ENCODE peak calls at places on chromosome 11, in five cellular contexts. W, O, D, Q and C are unnamed samples.

GRCh38 chr11:130728185-130729160 is 187.8 kb downstream of the SNX19 start:
- DNase-seq in D (no peak), O (no peak), W (no peak), Q (no peak), C (no peak)

GRCh38 chr11:88293931-88294330 is 43.6 kb downstream of the CTSC start:
- DNase-seq in D (no peak), W (peak), Q (no peak), O (no peak), C (no peak)

GRCh38 chr11:69257838-69258658 is 35.9 kb upstream of the MYEOV start:
- DNase-seq in Q (no peak), W (no peak), D (no peak), O (peak), C (no peak)

GRCh38 chr11:33344611-33345010 is 87.4 kb downstream of the HIPK3 start:
- DNase-seq in Q (no peak), D (no peak), O (no peak), W (no peak), C (no peak)

GRCh38 chr11:118924591-118925585 is 838 bp downstream of the BCL9L start:
- DNase-seq in D (peak), O (peak), W (no peak), Q (peak), C (peak)

GRCh38 chr11:35918716-35919115 is 25.1 kb upstream of the LDLRAD3 start:
- DNase-seq in W (no peak), D (no peak), Q (no peak), O (no peak), C (no peak)

GRCh38 chr11:70913715-70914231 is 338.6 kb downstream of the SHANK2 start:
- DNase-seq in W (no peak), Q (peak), O (no peak), D (no peak), C (no peak)

GRCh38 chr11:18615628-18616392 is 16.2 kb downstream of the MISFA start:
- DNase-seq in D (no peak), W (no peak), Q (no peak), O (peak), C (no peak)

GRCh38 chr11:59144096-59144495 is 1.4 kb downstream of the FAM111A start:
- DNase-seq in O (no peak), W (no peak), Q (no peak), D (no peak), C (no peak)

GRCh38 chr11:121323208-121323607 is 30.6 kb downstream of the SC5D start:
- DNase-seq in W (no peak), Q (no peak), O (no peak), D (no peak), C (no peak)
- TF ChIP-seq CTCF in W (no peak), Q (no peak), O (no peak), D (no peak), C (peak)

GRCh38 chr11:95937358-95937757 is 13.5 kb upstream of the MTMR2 start:
- DNase-seq in Q (no peak), W (no peak), D (no peak), O (no peak), C (no peak)
- TF ChIP-seq CTCF in Q (no peak), W (no peak), D (no peak), O (no peak), C (no peak)

DNA sequence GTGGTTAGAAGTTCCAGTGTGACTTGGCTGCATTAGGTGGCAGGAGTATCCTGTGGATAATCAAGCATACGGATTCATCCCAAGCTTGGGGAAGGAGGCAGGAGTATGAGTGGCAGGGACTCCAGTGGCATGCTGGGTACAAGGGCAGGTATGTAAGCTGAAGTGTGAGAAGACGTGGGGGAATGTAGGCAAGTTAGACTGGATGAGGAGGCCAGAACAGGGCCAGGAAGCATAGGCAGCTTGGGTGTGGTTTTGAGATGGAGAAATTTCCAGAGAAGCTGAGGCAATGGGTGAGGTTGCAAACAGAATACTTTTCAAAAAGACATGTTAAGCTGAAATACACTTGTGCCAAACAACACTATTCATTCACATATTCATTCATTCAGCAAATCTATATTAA is 43.1 kb upstream of the AMOTL1 start:
- DNase-seq in Q (no peak), D (no peak), W (no peak), O (no peak), C (no peak)
- TF ChIP-seq CTCF in Q (no peak), D (no peak), W (no peak), O (no peak), C (no peak)

GRCh38 chr11:17505146-17505545 is 28.5 kb upstream of the ABCC8 start:
- DNase-seq in D (no peak), W (no peak), O (no peak), Q (no peak), C (no peak)

GRCh38 chr11:17508816-17509215 is 32.2 kb upstream of the ABCC8 start:
- DNase-seq in D (no peak), Q (no peak), O (no peak), W (no peak), C (no peak)

GRCh38 chr11:17506314-17506713 is 29.7 kb upstream of the ABCC8 start:
- DNase-seq in O (no peak), Q (no peak), D (no peak), W (no peak), C (peak)

GRCh38 chr11:17508306-17508705 is 31.7 kb upstream of the ABCC8 start:
- DNase-seq in D (no peak), O (no peak), Q (no peak), W (no peak), C (no peak)

GRCh38 chr11:17506942-17507341 is 30.3 kb upstream of the ABCC8 start:
- DNase-seq in Q (no peak), W (no peak), O (peak), D (no peak), C (no peak)
- TF ChIP-seq CTCF in Q (no peak), W (no peak), O (no peak), D (no peak), C (no peak)